ENCODE peak calls at places on chromosomes 13 and 19, in six cellular contexts. Y is A549, X is K562, H is endothelial cell of umbilical vein, T is GM12878, A is HepG2. W is an unnamed sample.

GRCh38 chr13:77741587-77741972 is 44.1 kb downstream of the SLAIN1 start:
- DNase-seq in Y (no peak), X (no peak), H (no peak), T (no peak), A (no peak), W (no peak)

GRCh38 chr13:46172531-46172991 is 9.4 kb downstream of the LCP1 start:
- DNase-seq in Y (no peak), X (no peak), H (no peak), T (no peak), A (no peak), W (peak; percentile 92)

GRCh38 chr19:21947775-21948174 is 63.0 kb downstream of the ZNF208 start:
- DNase-seq in Y (peak; percentile 6), X (peak; percentile 8), H (no peak), T (no peak), A (no peak), W (peak; percentile 33)

GRCh38 chr13:73307481-73307880 is 248.7 kb downstream of the KLF5 start:
- DNase-seq in Y (no peak), X (no peak), H (no peak), T (no peak), A (no peak), W (no peak)

GRCh38 chr19:37007587-37008220 is 70.5 kb upstream of the ZNF420 start:
- DNase-seq in Y (peak; percentile 61), X (peak; percentile 52), H (no peak), T (no peak), A (no peak), W (no peak)

GRCh38 chr13:29901714-29902631 is 51.6 kb upstream of the UBL3 start:
- DNase-seq in Y (peak; percentile 41), X (no peak), H (peak; percentile 56), T (no peak), A (no peak), W (peak; percentile 15)

GRCh38 chr19:48617146-48617937 is 1.6 kb downstream of the RPL18 start:
- DNase-seq in Y (no peak), X (peak; percentile 37), H (no peak), T (no peak), A (no peak), W (no peak)

GRCh38 chr13:100842136-100842535 is 167.5 kb upstream of the TMTC4 start:
- DNase-seq in Y (no peak), X (no peak), H (no peak), T (no peak), A (no peak), W (no peak)

GRCh38 chr13:20553309-20553708 is 13.6 kb upstream of the IFT88 start:
- DNase-seq in Y (no peak), X (no peak), H (no peak), T (no peak), A (peak; percentile 83), W (no peak)

GRCh38 chr13:43537124-43537523 is 249.6 kb downstream of the ENOX1 start:
- DNase-seq in Y (no peak), X (no peak), H (no peak), T (no peak), A (no peak), W (no peak)

GRCh38 chr13:109119886-109120285 is 490.5 kb downstream of the MYO16 start:
- DNase-seq in Y (peak; percentile 10), X (no peak), H (no peak), T (no peak), A (no peak), W (peak; percentile 24)

GRCh38 chr19:19021115-19021514 is 12.2 kb downstream of the SUGP2 start:
- DNase-seq in Y (no peak), X (no peak), H (no peak), T (no peak), A (peak; percentile 59), W (no peak)

GRCh38 chr13:101523732-101524131 is 71.3 kb downstream of the ITGBL1 start:
- DNase-seq in Y (no peak), X (no peak), H (peak; percentile 59), T (no peak), A (no peak), W (no peak)

GRCh38 chr13:85074543-85075313 is 724.5 kb downstream of the SLITRK6 start:
- DNase-seq in Y (no peak), X (no peak), H (no peak), T (no peak), A (no peak), W (no peak)

GRCh38 chr19:56253737-56254136 is 18.8 kb upstream of the EDDM13 start:
- DNase-seq in Y (peak; percentile 72), X (peak; percentile 36), H (peak; percentile 58), T (no peak), A (peak; percentile 48), W (peak; percentile 64)

GRCh38 chr19:49565261-49565660 is 15.1 kb downstream of the NOSIP start:
- DNase-seq in Y (no peak), X (no peak), H (no peak), T (no peak), A (no peak), W (no peak)

GRCh38 chr13:100100115-100100879 is 11.4 kb downstream of the PCCA start:
- DNase-seq in Y (peak; percentile 31), X (no peak), H (peak; percentile 96), T (no peak), A (peak; percentile 71), W (no peak)

GRCh38 chr13:36142735-36143134 is 11.6 kb upstream of the DCLK1 start:
- DNase-seq in Y (no peak), X (no peak), H (no peak), T (no peak), A (no peak), W (no peak)

GRCh38 chr13:110407531-110407930 is 100.4 kb downstream of the COL4A2 start:
- DNase-seq in Y (no peak), X (no peak), H (peak; percentile 48), T (no peak), A (no peak), W (no peak)
- TF ChIP-seq MAX in Y (no peak), X (no peak), H (no peak), T (no peak), A (no peak), W (no peak)

GRCh38 chr19:34667349-34668076 is 9.4 kb downstream of the SCGB2B2 start:
- DNase-seq in Y (no peak), X (peak; percentile 13), H (peak; percentile 8), T (no peak), A (peak; percentile 16), W (peak; percentile 52)
- H3K4me3 ChIP-seq in Y (peak overlapping the region; percentile 38), X (peak overlapping the region; percentile 22), H (peak overlapping the region; percentile 31), T (no peak overlapping the region), A (peak overlapping the region; percentile 61), W (peak overlapping the region; percentile 63)

GRCh38 chr13:113862766-113863510 is 938 bp downstream of the GAS6 start:
- DNase-seq in Y (no peak), X (peak; percentile 54), H (peak; percentile 30), T (no peak), A (no peak), W (no peak)
- TF ChIP-seq MYC in Y (no peak), X (no peak), H (no peak), T (no peak), A (no peak), W (no peak)

GRCh38 chr13:94595006-94595942 is 678 bp downstream of the TGDS start:
- DNase-seq in Y (no peak), X (peak; percentile 17), H (peak; percentile 49), T (no peak), A (no peak), W (peak; percentile 56)
- TF ChIP-seq MAX in Y (no peak), X (no peak), H (no peak), T (no peak), A (no peak), W (peak; percentile 16)

DNA sequence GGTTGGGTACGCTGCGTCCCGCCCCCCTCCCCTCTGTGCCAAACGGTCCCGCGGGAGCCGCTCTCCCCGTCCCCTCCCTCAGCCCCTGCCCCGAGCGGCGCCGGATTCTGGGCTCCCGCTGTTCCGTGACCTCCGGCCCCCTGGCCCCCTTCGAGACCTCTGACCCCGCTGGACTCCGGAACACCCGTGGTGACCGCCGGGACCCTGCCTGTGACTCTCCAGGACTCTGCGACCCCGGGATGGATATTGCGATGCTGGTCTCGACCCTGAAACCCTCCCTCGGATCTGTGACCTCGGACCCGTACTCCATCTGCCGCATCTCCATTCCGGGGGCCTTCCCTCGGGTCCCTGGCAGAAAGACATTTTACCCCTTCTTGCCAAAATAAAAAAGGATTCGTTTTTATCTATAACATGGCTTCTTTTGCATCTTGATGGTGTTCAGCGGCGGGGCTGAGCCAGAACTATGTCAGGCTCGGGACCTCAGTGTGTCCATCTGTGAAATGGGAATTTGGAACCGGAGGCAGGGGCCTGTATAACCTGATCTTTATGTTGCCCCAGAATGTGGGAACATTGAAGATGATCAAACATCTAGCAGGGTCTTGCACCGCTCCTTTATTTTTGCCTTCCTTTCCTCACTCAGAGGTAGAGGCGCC is 654 bp upstream of the MEGF8 start:
- DNase-seq in Y (no peak), X (no peak), H (no peak), T (no peak), A (no peak), W (no peak)
- H3K4me3 ChIP-seq in Y (peak overlapping the region; percentile 75), X (peak overlapping the region; percentile 99), H (peak overlapping the region; percentile 32), T (peak overlapping the region; percentile 74), A (peak overlapping the region; percentile 75), W (peak overlapping the region; percentile 34)

GRCh38 chr19:3034845-3035541 is 5.9 kb upstream of the TLE2 start:
- DNase-seq in Y (no peak), X (peak; percentile 23), H (no peak), T (peak; percentile 1), A (no peak), W (peak; percentile 62)
- TF ChIP-seq MYC in Y (no peak), X (peak; percentile 4), H (no peak), T (no peak), A (no peak), W (peak; percentile 56)

DNA sequence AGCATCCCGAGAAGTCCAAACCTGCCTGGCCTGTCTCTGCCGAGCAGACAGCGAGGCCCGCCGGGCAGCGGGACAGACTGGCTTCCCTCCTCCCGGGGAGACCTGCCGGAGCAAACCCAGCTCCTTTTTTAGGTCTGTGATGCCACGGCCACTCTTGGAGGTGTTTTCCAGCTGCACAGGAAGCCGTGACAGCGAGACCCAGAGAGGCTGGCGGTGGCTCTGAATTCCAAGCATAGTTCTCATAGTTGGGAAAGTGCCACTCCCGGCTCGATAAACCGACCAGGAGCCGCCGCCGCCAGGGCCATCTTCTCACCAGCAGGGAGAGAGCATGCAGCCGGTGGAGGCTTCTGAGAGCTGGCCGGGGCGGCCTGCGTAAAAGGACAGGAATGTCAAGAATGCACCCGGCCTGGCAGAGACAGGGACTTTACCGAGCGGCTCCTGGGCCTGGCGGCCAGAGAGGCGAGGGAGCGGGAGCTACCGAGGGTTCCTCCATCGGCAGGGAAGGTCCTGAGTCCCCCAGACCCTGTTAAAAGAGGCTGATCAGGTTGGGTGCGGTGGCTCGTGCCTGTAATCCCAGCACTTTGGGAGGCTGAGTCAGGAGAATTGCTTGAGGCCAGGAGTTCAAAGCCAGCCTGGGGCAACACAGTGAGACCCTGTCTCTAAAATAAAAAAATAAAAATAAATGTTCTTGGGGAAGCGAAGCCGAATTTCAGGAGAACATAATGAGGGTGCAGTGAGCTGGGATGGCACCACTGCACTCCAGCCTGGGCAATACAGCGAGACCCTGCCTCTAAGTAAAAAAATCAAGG is 64.9 kb downstream of the GADD45B start:
- DNase-seq in Y (peak; percentile 97), X (no peak), H (peak; percentile 94), T (no peak), A (peak; percentile 95), W (no peak)
- TF ChIP-seq MAX in Y (peak; percentile 87), X (no peak), H (no peak), T (no peak), A (peak; percentile 72), W (no peak)

GRCh38 chr13:41916173-41916954 is 44.5 kb downstream of the VWA8 start:
- DNase-seq in Y (no peak), X (no peak), H (peak; percentile 86), T (peak; percentile 89), A (no peak), W (peak; percentile 81)
- H3K4me3 ChIP-seq in Y (no peak overlapping the region), X (no peak overlapping the region), H (peak overlapping the region; percentile 51), T (no peak overlapping the region), A (no peak overlapping the region), W (peak overlapping the region; percentile 3)

GRCh38 chr19:50858896-50859295 is 4.2 kb downstream of the KLK3 start:
- DNase-seq in Y (no peak), X (no peak), H (no peak), T (no peak), A (no peak), W (no peak)
- TF ChIP-seq MYC in Y (no peak), X (no peak), H (no peak), T (no peak), A (no peak), W (no peak)

W was measured in NB4.